ENCODE peak calls at places on chromosomes 11 and 22, in ten cellular contexts. M, V, Q, C, H, A, W, I, D and F are unnamed samples.
A peak's percentile ranks its signal among the peaks of the same experiment; 100 is the strongest.

GRCh38 chr22:39437836-39438704 is 18.7 kb upstream of the MGAT3 start:
- DNase-seq in M (no peak), A (no peak), W (no peak), Q (no peak), D (no peak), I (no peak), C (no peak), V (no peak), H (no peak), F (no peak)

GRCh38 chr11:61061081-61061826 is 41.0 kb upstream of the CD5 start:
- DNase-seq in H (no peak), A (no peak), I (peak; percentile 9), W (peak; percentile 6), V (no peak), Q (peak; percentile 4), M (no peak), D (no peak), C (no peak), F (peak; percentile 77)

GRCh38 chr11:113721462-113722066 is 15.5 kb upstream of the TMPRSS5 start:
- DNase-seq in A (no peak), W (peak; percentile 82), V (no peak), Q (no peak), C (no peak), M (no peak), D (no peak), H (no peak), I (peak; percentile 19), F (no peak)

GRCh38 chr11:68146704-68147474 is 25.7 kb upstream of the CHKA start:
- DNase-seq in M (no peak), D (no peak), C (peak; percentile 82), I (peak; percentile 51), Q (peak; percentile 81), W (peak; percentile 58), A (peak; percentile 81), V (no peak), H (no peak), F (no peak)

GRCh38 chr22:30038219-30038618 is 42.0 kb upstream of the HORMAD2 start:
- DNase-seq in V (no peak), I (peak; percentile 94), A (no peak), H (no peak), M (no peak), C (peak; percentile 52), D (no peak), Q (no peak), W (peak; percentile 84), F (no peak)

GRCh38 chr11:60970369-60970774 is 1.1 kb upstream of the CD6 start:
- DNase-seq in D (peak; percentile 54), C (peak; percentile 68), V (no peak), M (peak; percentile 73), A (peak; percentile 70), Q (peak; percentile 69), H (peak; percentile 68), I (peak; percentile 65), W (peak; percentile 56), F (peak; percentile 85)

GRCh38 chr22:29167032-29167911 is 38.4 kb upstream of the EMID1 start:
- DNase-seq in W (no peak), I (no peak), Q (no peak), H (no peak), M (no peak), D (no peak), V (no peak), C (no peak), A (no peak), F (peak; percentile 89)

GRCh38 chr11:76347391-76347790 is 33.5 kb downstream of the THAP12 start:
- DNase-seq in A (no peak), M (no peak), I (no peak), W (peak; percentile 63), C (peak; percentile 47), H (no peak), V (no peak), D (no peak), Q (peak; percentile 14), F (no peak)

GRCh38 chr22:35695202-35695601 is 22.5 kb upstream of the APOL5 start:
- DNase-seq in C (no peak), I (no peak), A (no peak), W (no peak), D (no peak), Q (no peak), H (no peak), V (no peak), M (no peak), F (no peak)

GRCh38 chr11:67347964-67348749 is 5.2 kb downstream of the POLD4 start:
- DNase-seq in I (peak; percentile 76), V (no peak), A (peak; percentile 60), M (no peak), H (no peak), Q (no peak), W (peak; percentile 43), D (no peak), C (no peak), F (no peak)

GRCh38 chr11:133004369-133004768 is 527.9 kb downstream of the OPCML start:
- DNase-seq in I (no peak), A (no peak), W (no peak), C (no peak), M (no peak), Q (no peak), D (no peak), V (no peak), H (no peak), F (no peak)

GRCh38 chr11:94583885-94584500 is 16.8 kb downstream of the PIWIL4 start:
- DNase-seq in H (no peak), D (no peak), I (peak; percentile 44), V (no peak), C (no peak), Q (no peak), A (no peak), M (no peak), W (peak; percentile 6), F (peak; percentile 37)

DNA sequence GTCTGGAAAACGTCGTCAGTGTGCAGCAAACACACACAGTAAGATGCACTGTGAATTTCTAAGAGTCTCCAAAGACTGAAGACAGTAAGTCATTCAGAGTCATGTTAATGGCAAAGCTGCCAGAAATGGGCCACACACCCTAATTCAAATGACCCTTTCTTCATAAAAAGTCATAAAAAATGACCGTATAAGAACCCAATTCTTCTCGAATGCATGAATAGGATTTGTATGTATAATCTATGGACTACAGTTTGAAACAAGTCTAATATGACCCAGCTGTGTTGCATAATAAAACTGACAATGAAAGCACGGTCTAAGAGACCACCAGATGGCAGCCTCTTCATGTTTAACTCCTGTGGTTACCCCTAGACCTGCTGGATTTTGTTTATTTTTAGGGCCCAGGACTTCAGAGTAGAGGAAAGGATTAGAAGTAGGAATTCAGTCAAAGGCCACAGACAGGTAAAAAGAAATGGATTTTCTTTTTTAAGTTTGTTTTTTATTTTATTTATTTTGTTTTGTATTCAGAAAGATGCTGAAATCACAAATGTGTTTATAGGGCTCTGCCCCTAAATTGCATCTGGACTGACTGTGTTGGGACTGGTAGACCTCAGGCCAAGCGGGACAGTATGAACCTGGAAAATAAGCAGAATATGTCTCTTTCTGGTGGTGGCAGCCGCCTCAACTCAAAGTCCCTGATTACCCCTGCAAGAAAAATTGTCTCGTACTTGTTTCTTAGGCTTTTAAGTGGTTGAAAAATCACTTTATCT is 32.1 kb upstream of the SLC5A12 start:
- DNase-seq in Q (peak; percentile 64), A (no peak), I (peak; percentile 91), C (peak; percentile 54), W (peak; percentile 85), H (peak; percentile 24), D (peak; percentile 41), M (peak; percentile 31), V (peak; percentile 26), F (no peak)
- TF ChIP-seq CTCF in Q (peak; percentile 75), A (peak; percentile 16), I (peak; percentile 86), C (peak; percentile 54), W (peak; percentile 76), H (peak; percentile 60), D (peak; percentile 77), M (peak; percentile 55), V (peak; percentile 75), F (peak; percentile 48)

GRCh38 chr11:850777-851762 is 8.4 kb downstream of the TSPAN4 start:
- DNase-seq in C (no peak), H (peak; percentile 75), D (peak; percentile 73), Q (no peak), V (no peak), I (no peak), A (no peak), W (no peak), M (peak; percentile 69), F (peak; percentile 67)
- TF ChIP-seq CTCF in C (no peak), H (peak; percentile 64), D (no peak), Q (no peak), V (peak; percentile 18), I (peak; percentile 23), A (peak; percentile 42), W (peak; percentile 18), M (no peak), F (no peak)

GRCh38 chr22:26174280-26174679 is 5.0 kb downstream of the SEZ6L start:
- DNase-seq in Q (peak; percentile 49), A (no peak), C (no peak), I (no peak), D (no peak), M (peak; percentile 61), H (peak; percentile 57), V (no peak), W (no peak), F (no peak)
- TF ChIP-seq CTCF in Q (peak; percentile 50), A (peak; percentile 20), C (no peak), I (no peak), D (no peak), M (peak; percentile 53), H (peak; percentile 64), V (peak; percentile 26), W (no peak), F (no peak)

GRCh38 chr22:45083659-45084305 is 74.0 kb upstream of the PHF21B start:
- DNase-seq in D (no peak), M (no peak), Q (no peak), V (no peak), H (peak; percentile 34), A (no peak), C (no peak), W (peak; percentile 17), I (no peak), F (no peak)

GRCh38 chr22:45077826-45078334 is 68.1 kb upstream of the PHF21B start:
- DNase-seq in Q (no peak), H (no peak), A (no peak), M (no peak), D (no peak), W (no peak), I (no peak), C (no peak), V (no peak), F (no peak)

GRCh38 chr22:45087802-45088201 is 75.9 kb upstream of the NUP50 start:
- DNase-seq in A (no peak), M (no peak), C (no peak), W (no peak), H (no peak), Q (no peak), D (no peak), I (no peak), V (no peak), F (no peak)

GRCh38 chr22:45084400-45084920 is 74.7 kb upstream of the PHF21B start:
- DNase-seq in I (no peak), H (no peak), V (no peak), M (no peak), C (no peak), W (no peak), A (no peak), D (no peak), Q (no peak), F (no peak)

DNA sequence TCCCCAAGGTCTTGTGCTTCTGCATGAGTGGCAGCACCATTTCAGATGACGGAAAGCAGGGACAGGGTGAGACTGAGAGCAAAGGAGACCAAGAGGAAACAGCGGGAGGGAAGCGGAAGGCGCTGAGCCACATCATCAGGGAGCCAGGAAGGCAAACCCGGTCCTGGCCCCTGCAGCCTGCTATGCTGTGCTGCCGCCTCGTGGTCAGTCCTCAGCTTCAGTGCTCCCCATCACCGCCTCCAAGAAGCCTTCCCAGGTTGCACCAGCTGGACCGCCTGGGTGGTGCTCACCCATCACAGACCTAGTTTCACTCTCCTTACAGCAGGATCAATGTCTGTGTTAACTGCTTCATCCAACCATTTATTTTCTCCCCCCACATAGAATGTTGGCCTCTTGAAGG is 73.0 kb upstream of the PHF21B start:
- DNase-seq in Q (no peak), I (peak; percentile 5), A (peak; percentile 45), C (no peak), D (no peak), H (no peak), W (peak; percentile 10), M (no peak), V (no peak), F (peak; percentile 53)
- TF ChIP-seq CTCF in Q (no peak), I (peak; percentile 38), A (peak; percentile 42), C (no peak), D (no peak), H (peak; percentile 54), W (peak; percentile 31), M (no peak), V (peak; percentile 27), F (peak; percentile 46)